ENCODE peak calls at places on chromosome 13, in four cellular contexts. Y, F, I and H are unnamed samples.

GRCh38 chr13:23810842-23811241 is 78.4 kb downstream of the MIPEP start:
- DNase-seq in F (no peak), I (no peak), Y (no peak), H (no peak)

GRCh38 chr13:52845766-52846566 is 2.5 kb downstream of the PCDH8 start:
- DNase-seq in I (no peak), F (no peak), Y (no peak), H (no peak)

GRCh38 chr13:21583496-21583895 is 20.5 kb downstream of the MICU2 start:
- DNase-seq in Y (no peak), F (no peak), I (no peak), H (no peak)

GRCh38 chr13:32947886-32948285 is 68.3 kb upstream of the KL start:
- DNase-seq in F (no peak), Y (no peak), I (no peak), H (no peak)

GRCh38 chr13:32381539-32381938 is 46.4 kb downstream of the N4BP2L1 start:
- DNase-seq in F (peak), I (no peak), Y (no peak), H (peak)

GRCh38 chr13:114263590-114263989 is 17.8 kb upstream of the UPF3A start:
- DNase-seq in Y (no peak), I (no peak), F (peak), H (no peak)

GRCh38 chr13:49749852-49750251 is 42.6 kb downstream of the KPNA3 start:
- DNase-seq in I (no peak), F (no peak), Y (no peak), H (no peak)

GRCh38 chr13:83498486-83499190 is 383.6 kb downstream of the SLITRK1 start:
- DNase-seq in F (no peak), Y (no peak), I (no peak), H (no peak)

GRCh38 chr13:52348081-52348480 is 57.9 kb downstream of the THSD1 start:
- DNase-seq in F (no peak), I (no peak), Y (peak), H (no peak)

GRCh38 chr13:74036373-74036772 is 97.8 kb downstream of the KLF12 start:
- DNase-seq in F (no peak), I (no peak), Y (no peak), H (no peak)

GRCh38 chr13:112605531-112605990 is 17.6 kb upstream of the TUBGCP3 start:
- DNase-seq in F (no peak), I (no peak), Y (no peak), H (no peak)

GRCh38 chr13:26067601-26068000 is 15.8 kb upstream of the SHISA2 start:
- DNase-seq in I (no peak), Y (no peak), F (no peak), H (no peak)

GRCh38 chr13:32587774-32588165 is 1.5 kb downstream of the PDS5B start:
- DNase-seq in F (no peak), Y (no peak), I (no peak), H (no peak)

GRCh38 chr13:102128216-102128800 is 273.5 kb downstream of the FGF14 start:
- DNase-seq in I (no peak), Y (no peak), F (no peak), H (no peak)

GRCh38 chr13:66780814-66781213 is 449.3 kb downstream of the PCDH9 start:
- DNase-seq in Y (no peak), I (no peak), F (no peak), H (no peak)

GRCh38 chr13:37715606-37716015 is 117.0 kb upstream of the POSTN start:
- DNase-seq in F (no peak), I (no peak), Y (peak), H (no peak)

GRCh38 chr13:65917731-65918130 is 1312.4 kb downstream of the PCDH9 start:
- DNase-seq in F (no peak), I (no peak), Y (no peak), H (no peak)

GRCh38 chr13:36806102-36806501 is 12.9 kb upstream of the RFXAP start:
- DNase-seq in I (no peak), Y (no peak), F (no peak), H (no peak)

GRCh38 chr13:35768551-35768950 is 292.1 kb upstream of the MAB21L1 start:
- DNase-seq in I (no peak), F (no peak), Y (no peak), H (no peak)

GRCh38 chr13:90107658-90108057 is 1239.8 kb upstream of the MIR17HG start:
- DNase-seq in I (no peak), Y (no peak), F (no peak), H (no peak)

GRCh38 chr13:113086031-113086750 is 19.4 kb upstream of the F7 start:
- DNase-seq in F (no peak), I (no peak), Y (no peak), H (no peak)

GRCh38 chr13:33348366-33348765 is 62.8 kb upstream of the STARD13 start:
- DNase-seq in F (no peak), Y (peak), I (no peak), H (no peak)

GRCh38 chr13:100213576-100213975 is 124.7 kb downstream of the PCCA start:
- DNase-seq in I (no peak), Y (no peak), F (no peak), H (no peak)

GRCh38 chr13:85277753-85278152 is 521.5 kb downstream of the SLITRK6 start:
- DNase-seq in F (no peak), I (no peak), Y (no peak), H (no peak)

GRCh38 chr13:97267418-97268059 is 45.4 kb downstream of the MBNL2 start:
- DNase-seq in Y (no peak), F (no peak), I (no peak), H (no peak)

GRCh38 chr13:42876270-42876714 is 94.9 kb downstream of the FAM216B start:
- DNase-seq in I (no peak), F (no peak), Y (no peak), H (no peak)
- H3K27ac ChIP-seq in I (no peak), F (no peak), Y (no peak), H (no peak)

DNA sequence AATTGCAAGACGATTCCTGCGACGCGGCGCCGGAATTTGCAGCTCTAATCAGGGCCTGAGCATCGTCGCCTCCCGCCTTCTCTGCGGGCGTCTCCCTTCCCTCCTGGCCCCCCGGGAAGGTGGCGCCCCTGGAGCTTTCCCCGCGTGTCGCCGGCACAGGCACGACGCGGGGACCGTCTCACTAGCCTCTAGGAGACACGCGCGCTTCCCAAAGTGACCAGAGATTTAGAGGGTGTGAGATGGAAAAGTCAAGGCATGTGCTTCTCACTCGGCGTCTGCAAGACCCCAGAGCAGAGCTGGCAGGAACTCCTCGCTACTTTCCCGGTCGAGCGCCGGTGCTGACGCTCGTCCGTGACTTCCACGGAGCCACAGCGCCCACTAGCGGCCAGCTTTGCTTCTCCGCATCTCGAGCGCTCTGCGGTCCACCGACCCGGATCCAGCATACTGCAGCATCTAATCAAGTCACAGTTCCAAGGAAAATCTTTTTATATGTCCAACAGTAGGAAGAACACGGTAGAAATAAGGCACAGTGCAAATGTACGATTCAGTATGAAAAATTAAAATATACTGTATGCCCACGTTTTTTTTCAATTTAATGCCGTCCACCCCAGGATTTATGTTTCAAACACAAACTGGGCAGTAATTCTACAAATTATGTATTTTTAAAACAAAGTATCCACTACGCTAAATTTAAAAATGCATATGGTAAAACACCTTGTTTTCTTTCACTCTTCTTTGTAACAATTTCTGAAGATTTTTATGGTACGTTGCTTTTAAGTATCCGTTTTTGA is 977 bp upstream of the EFNB2 start:
- DNase-seq in F (peak), Y (peak), I (peak), H (peak)
- H3K27ac ChIP-seq in F (no peak), Y (no peak), I (no peak), H (no peak)

GRCh38 chr13:43127103-43127817 is 103.9 kb downstream of the DNAJC15 start:
- DNase-seq in Y (no peak), F (no peak), I (no peak), H (no peak)
- H3K27ac ChIP-seq in Y (no peak), F (no peak), I (no peak), H (no peak)

GRCh38 chr13:44304433-44304725 is 69.2 kb upstream of the SERP2 start:
- DNase-seq in I (no peak), F (peak), Y (no peak), H (no peak)

GRCh38 chr13:44305216-44305615 is 68.4 kb upstream of the SERP2 start:
- DNase-seq in Y (no peak), F (no peak), I (no peak), H (no peak)

GRCh38 chr13:44302948-44303575 is 70.6 kb upstream of the SERP2 start:
- DNase-seq in F (peak), Y (no peak), I (no peak), H (no peak)

GRCh38 chr13:44302233-44302632 is 71.4 kb upstream of the SERP2 start:
- DNase-seq in Y (no peak), F (no peak), I (no peak), H (no peak)

DNA sequence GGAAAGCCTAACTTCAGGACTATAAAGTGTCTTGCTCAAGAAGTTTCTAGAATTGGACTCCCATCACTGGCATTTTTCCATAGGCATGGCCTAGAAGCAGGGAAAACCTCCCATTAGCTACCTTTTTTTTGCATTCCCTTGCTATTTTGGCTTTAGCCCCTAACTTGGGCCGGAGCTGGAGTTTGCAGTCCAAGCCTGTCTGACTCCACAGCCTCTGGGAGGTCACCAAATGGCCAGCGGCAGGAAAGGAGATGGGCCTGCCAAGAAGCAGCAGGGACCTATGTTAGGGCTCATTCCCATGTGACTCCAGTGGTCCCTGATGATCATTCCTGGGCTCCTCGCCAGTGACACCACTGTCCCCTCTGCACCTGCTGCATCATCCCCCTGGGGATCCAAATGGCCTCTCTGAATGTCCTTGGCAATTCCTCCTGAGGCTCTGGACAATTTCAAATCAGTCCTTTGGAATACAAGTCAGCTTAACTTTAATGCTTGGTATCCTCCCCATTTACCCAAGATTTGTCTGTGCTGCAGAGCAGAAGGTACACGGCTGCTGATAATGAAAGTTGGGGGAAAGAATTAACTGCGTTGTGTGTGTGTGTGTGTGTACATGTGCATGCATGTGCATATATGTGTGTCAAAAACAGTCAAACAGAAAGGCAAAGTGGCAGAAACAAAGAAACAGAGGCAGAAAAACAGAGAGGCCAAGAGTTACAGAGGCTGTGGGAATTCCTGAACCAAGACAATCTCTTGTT is 69.8 kb upstream of the SERP2 start:
- DNase-seq in Y (no peak), I (no peak), F (peak), H (no peak)
- H3K27ac ChIP-seq in Y (no peak), I (no peak), F (peak), H (no peak)

DNA sequence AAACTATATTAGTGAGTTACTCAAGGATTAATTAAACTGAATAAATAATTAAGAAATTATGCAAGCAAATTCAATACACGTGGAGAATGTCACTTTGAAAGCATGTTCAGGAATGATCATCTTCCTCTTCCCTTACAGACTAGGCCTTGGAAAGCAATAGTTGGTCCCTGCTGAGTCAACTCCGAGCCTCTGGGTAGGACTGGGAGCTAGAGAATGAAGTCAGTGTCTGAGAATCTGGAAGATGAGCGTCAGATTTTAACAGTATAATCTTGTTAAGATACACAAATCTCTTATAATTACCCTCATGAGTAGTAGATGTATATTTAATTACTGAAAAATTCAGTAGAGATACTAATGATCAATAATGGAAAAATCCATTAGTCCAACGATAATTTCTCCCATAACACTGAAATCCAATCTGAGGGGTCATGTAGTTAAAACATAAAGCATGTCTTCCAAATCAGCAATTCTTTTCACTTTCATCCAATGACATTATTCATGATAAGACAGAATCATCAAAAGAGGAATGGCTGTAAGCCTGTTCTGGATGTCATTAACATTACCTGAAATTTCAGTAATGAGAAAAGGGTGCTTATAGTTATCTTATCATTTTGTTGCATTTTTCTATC is 423.0 kb downstream of the DCT start:
- DNase-seq in Y (no peak), I (no peak), F (no peak), H (no peak)
- H3K27ac ChIP-seq in Y (no peak), I (no peak), F (no peak), H (no peak)

GRCh38 chr13:46621133-46621532 is 68.2 kb downstream of the LRCH1 start:
- DNase-seq in Y (no peak), F (no peak), I (no peak), H (no peak)

GRCh38 chr13:46620029-46620428 is 67.1 kb downstream of the LRCH1 start:
- DNase-seq in F (no peak), Y (no peak), I (no peak), H (no peak)

GRCh38 chr13:46622918-46623256 is 69.9 kb downstream of the LRCH1 start:
- DNase-seq in Y (peak), I (no peak), F (no peak), H (no peak)

GRCh38 chr13:46624353-46624752 is 71.4 kb downstream of the LRCH1 start:
- DNase-seq in F (no peak), I (no peak), Y (no peak), H (no peak)

DNA sequence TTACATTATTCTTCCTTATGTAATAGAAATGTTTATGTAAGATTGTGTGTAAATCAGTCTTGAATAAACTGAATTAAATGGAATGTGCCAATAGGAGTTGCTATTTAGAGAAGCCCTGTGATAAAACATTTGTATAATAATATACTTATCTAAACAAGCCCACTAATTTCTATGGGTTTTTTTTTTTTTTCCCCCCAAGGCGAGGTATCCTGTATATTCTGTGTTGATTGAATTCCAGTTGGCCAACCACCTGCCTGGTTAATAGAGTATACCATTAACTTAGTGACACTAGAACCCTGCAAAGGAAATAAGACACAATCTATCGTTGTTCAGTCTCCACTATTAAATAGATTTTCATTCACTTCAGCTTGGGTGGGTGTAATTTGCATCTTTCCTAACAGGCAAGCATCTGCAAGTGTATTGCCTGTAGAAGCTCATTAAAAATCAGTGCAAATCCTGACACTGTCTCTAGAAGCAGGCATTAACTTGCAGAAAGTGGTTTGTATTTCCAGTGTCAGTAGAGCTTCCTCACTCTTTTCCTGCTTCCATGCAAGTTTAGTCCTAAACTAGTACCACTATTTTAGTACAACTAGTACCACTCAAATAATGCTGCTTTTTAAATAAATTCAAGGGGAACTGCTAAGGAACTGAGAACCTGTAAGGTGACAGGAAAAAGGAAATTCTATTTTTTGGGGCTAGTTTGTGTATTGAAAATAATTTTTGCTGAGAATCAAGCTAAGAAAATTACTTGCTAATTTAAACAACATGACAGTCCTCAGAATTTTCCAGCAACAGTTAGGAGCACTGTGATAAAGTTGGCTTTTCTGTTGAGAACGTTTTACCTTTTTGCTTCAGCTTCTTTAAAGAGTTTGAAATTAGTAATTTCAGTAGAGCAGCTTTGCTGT is 69.3 kb downstream of the LRCH1 start:
- DNase-seq in I (no peak), Y (no peak), F (no peak), H (no peak)
- H3K27ac ChIP-seq in I (no peak), Y (no peak), F (no peak), H (no peak)

DNA sequence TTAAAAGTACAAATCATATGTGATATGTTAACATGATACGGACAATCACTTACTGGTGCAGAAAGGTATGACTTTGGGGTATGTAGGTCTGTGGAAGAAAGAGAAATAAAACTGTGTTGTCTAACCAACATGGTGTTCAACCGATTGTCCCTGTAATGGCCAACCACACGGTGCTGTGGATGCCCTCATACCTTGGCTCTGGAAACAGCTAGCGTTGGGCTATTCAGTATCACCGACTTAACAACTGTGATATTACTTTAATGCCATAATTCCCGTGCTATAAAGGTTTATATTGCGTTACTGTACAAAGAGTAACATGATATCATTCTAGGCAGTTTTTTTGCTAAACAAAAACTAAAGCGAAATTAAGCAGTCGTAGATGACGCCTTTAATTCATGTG is 448.3 kb downstream of the EFNB2 start:
- DNase-seq in F (no peak), I (no peak), Y (no peak), H (no peak)
- H3K27ac ChIP-seq in F (no peak), I (no peak), Y (no peak), H (no peak)

GRCh38 chr13:80168089-80168850 is 172.7 kb downstream of the SPRY2 start:
- DNase-seq in I (no peak), Y (no peak), F (no peak), H (no peak)
- H3K27ac ChIP-seq in I (no peak), Y (no peak), F (no peak), H (no peak)